ENCODE peak calls at places on chromosomes 5 and 9, in eight cellular contexts. One of them, this sample, is unnamed. For H3K4me1, the result is how much of the 10 kb centered on the place peaks cover.

GRCh38 chr5:107655836-107656235 is 14.9 kb downstream of the EFNA5 start:
- DNase-seq in testis: no peak
- DNase-seq in body of pancreas: no peak
- DNase-seq in fibroblast of lung: no peak
- DNase-seq in Peyer's patch: no peak
- DNase-seq in adrenal gland: no peak
- DNase-seq in neuronal stem cell: no peak
- DNase-seq in ovary: no peak
- DNase-seq in this sample: no peak

GRCh38 chr5:123422433-123423277 is 548 bp downstream of the CEP120 start:
- DNase-seq in fibroblast of lung: peak
- DNase-seq in ovary: no peak
- DNase-seq in body of pancreas: no peak
- DNase-seq in Peyer's patch: no peak
- DNase-seq in adrenal gland: peak
- DNase-seq in neuronal stem cell: peak
- DNase-seq in testis: peak
- DNase-seq in this sample: no peak

GRCh38 chr5:122523776-122524175 is 211.7 kb downstream of the SNCAIP start:
- DNase-seq in adrenal gland: no peak
- DNase-seq in Peyer's patch: no peak
- DNase-seq in body of pancreas: no peak
- DNase-seq in fibroblast of lung: no peak
- DNase-seq in neuronal stem cell: no peak
- DNase-seq in testis: peak
- DNase-seq in ovary: no peak
- DNase-seq in this sample: no peak

GRCh38 chr9:121929893-121930875 is 162.9 kb downstream of the TTLL11 start:
- DNase-seq in body of pancreas: no peak
- DNase-seq in fibroblast of lung: no peak
- DNase-seq in adrenal gland: peak
- DNase-seq in ovary: no peak
- DNase-seq in neuronal stem cell: peak
- DNase-seq in Peyer's patch: no peak
- DNase-seq in testis: peak
- DNase-seq in this sample: no peak

GRCh38 chr9:35522725-35523124 is 32.8 kb downstream of the RUSC2 start:
- DNase-seq in ovary: no peak
- DNase-seq in body of pancreas: no peak
- DNase-seq in Peyer's patch: no peak
- DNase-seq in fibroblast of lung: no peak
- DNase-seq in neuronal stem cell: no peak
- DNase-seq in adrenal gland: no peak
- DNase-seq in testis: no peak
- DNase-seq in this sample: no peak

GRCh38 chr5:141680751-141681201 is 1.3 kb downstream of the ARAP3 start:
- DNase-seq in ovary: no peak
- DNase-seq in testis: no peak
- DNase-seq in Peyer's patch: no peak
- DNase-seq in neuronal stem cell: peak
- DNase-seq in adrenal gland: peak
- DNase-seq in fibroblast of lung: peak
- DNase-seq in body of pancreas: no peak
- DNase-seq in this sample: peak

GRCh38 chr5:178940569-178941360 is at the start of gene ZNF454:
- DNase-seq in fibroblast of lung: peak
- DNase-seq in neuronal stem cell: peak
- DNase-seq in testis: peak
- DNase-seq in body of pancreas: peak
- DNase-seq in adrenal gland: peak
- DNase-seq in Peyer's patch: peak
- DNase-seq in ovary: peak
- DNase-seq in this sample: peak

GRCh38 chr5:160167623-160168165 is 48.4 kb upstream of the PWWP2A start:
- DNase-seq in adrenal gland: no peak
- DNase-seq in ovary: no peak
- DNase-seq in neuronal stem cell: no peak
- DNase-seq in testis: no peak
- DNase-seq in Peyer's patch: no peak
- DNase-seq in body of pancreas: no peak
- DNase-seq in fibroblast of lung: no peak
- DNase-seq in this sample: no peak

GRCh38 chr5:26622947-26623346 is 415.4 kb downstream of the CDH9 start:
- DNase-seq in adrenal gland: no peak
- DNase-seq in neuronal stem cell: no peak
- DNase-seq in Peyer's patch: no peak
- DNase-seq in body of pancreas: no peak
- DNase-seq in ovary: no peak
- DNase-seq in fibroblast of lung: no peak
- DNase-seq in testis: no peak
- DNase-seq in this sample: no peak

GRCh38 chr9:112132356-112132755 is 42.7 kb downstream of the SUSD1 start:
- DNase-seq in ovary: no peak
- DNase-seq in testis: no peak
- DNase-seq in Peyer's patch: no peak
- DNase-seq in fibroblast of lung: peak
- DNase-seq in body of pancreas: no peak
- DNase-seq in neuronal stem cell: no peak
- DNase-seq in adrenal gland: no peak
- DNase-seq in this sample: no peak

GRCh38 chr9:93259490-93260289 is 75.8 kb downstream of the WNK2 start:
- DNase-seq in ovary: no peak
- DNase-seq in Peyer's patch: no peak
- DNase-seq in adrenal gland: no peak
- DNase-seq in neuronal stem cell: no peak
- DNase-seq in fibroblast of lung: no peak
- DNase-seq in testis: peak
- DNase-seq in body of pancreas: peak
- DNase-seq in this sample: no peak

GRCh38 chr5:893137-893506 is 438 bp downstream of the TRIP13 start:
- DNase-seq in adrenal gland: no peak
- DNase-seq in fibroblast of lung: no peak
- DNase-seq in testis: no peak
- DNase-seq in neuronal stem cell: no peak
- DNase-seq in Peyer's patch: no peak
- DNase-seq in ovary: no peak
- DNase-seq in body of pancreas: no peak
- DNase-seq in this sample: no peak

GRCh38 chr9:111730937-111731567 is 63.7 kb downstream of the SHOC1 start:
- DNase-seq in body of pancreas: no peak
- DNase-seq in fibroblast of lung: peak
- DNase-seq in Peyer's patch: no peak
- DNase-seq in ovary: no peak
- DNase-seq in testis: no peak
- DNase-seq in neuronal stem cell: no peak
- DNase-seq in adrenal gland: peak
- DNase-seq in this sample: no peak

GRCh38 chr9:124420991-124421543 is 5.8 kb upstream of the PSMB7 start:
- DNase-seq in testis: no peak
- DNase-seq in neuronal stem cell: no peak
- DNase-seq in adrenal gland: no peak
- DNase-seq in ovary: no peak
- DNase-seq in body of pancreas: no peak
- DNase-seq in fibroblast of lung: no peak
- DNase-seq in Peyer's patch: no peak
- DNase-seq in this sample: no peak

GRCh38 chr9:120965344-120966004 is 38.9 kb upstream of the TRAF1 start:
- DNase-seq in adrenal gland: no peak
- DNase-seq in fibroblast of lung: no peak
- DNase-seq in ovary: peak
- DNase-seq in neuronal stem cell: peak
- DNase-seq in Peyer's patch: no peak
- DNase-seq in testis: peak
- DNase-seq in body of pancreas: no peak
- DNase-seq in this sample: peak

GRCh38 chr5:127386557-127386956 is 96.0 kb downstream of the MEGF10 start:
- DNase-seq in ovary: no peak
- DNase-seq in neuronal stem cell: no peak
- DNase-seq in fibroblast of lung: peak
- DNase-seq in Peyer's patch: no peak
- DNase-seq in body of pancreas: no peak
- DNase-seq in testis: no peak
- DNase-seq in adrenal gland: no peak
- DNase-seq in this sample: no peak

DNA sequence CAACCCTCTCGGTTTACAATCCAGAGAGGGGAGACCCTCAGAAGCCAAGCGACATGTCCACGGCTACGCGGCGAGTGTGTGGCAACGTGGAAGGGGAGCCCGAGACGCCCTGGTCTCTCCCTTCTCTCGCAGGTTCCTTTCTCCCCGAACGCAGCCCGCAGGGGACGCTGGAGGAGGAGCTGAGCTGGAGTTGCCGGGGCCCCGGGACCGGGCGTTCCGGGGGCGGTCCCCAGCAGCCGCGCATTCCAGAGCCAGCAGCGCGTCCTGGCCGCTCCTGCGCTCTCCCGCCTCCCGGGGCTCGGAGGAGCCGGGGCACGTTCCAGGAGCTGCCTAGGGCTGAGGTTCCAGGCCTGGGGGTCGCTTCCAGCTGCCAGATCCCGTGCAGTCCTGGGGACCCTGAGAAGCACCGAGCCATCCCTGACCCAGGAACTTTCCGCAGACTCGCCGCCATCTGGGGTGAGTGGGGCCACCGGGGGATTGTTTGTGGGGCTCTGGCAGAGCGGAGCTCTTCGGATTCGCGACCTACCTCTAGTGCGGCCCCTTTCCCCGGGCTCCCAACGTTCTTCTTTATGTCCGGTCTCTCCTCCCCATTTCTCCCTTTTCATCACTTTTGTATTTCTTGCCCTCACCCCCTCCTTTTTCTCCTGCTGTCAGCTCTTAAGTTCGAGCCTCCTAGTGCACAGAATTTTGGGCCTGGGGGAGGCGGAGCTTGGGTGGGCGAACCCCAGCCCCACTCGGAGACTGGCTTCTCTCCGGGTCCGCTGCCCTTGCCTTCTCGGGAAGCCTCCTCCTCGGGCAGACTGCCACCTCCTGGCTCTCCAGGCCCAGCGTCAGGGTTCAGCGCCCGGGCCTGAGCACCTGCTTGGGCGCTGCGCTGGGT is at the start of gene SMIM3:
- DNase-seq in fibroblast of lung: peak
- DNase-seq in ovary: peak
- DNase-seq in Peyer's patch: peak
- DNase-seq in adrenal gland: peak
- DNase-seq in body of pancreas: peak
- DNase-seq in neuronal stem cell: peak
- DNase-seq in testis: peak
- DNase-seq in this sample: peak
- H3K4me3 ChIP-seq in fibroblast of lung: peak
- H3K4me3 ChIP-seq in ovary: peak
- H3K4me3 ChIP-seq in Peyer's patch: peak
- H3K4me3 ChIP-seq in adrenal gland: peak
- H3K4me3 ChIP-seq in body of pancreas: peak
- H3K4me3 ChIP-seq in neuronal stem cell: peak
- H3K4me3 ChIP-seq in testis: peak
- H3K4me3 ChIP-seq in this sample: peak

GRCh38 chr9:134322781-134323241 is 3.4 kb upstream of the RXRA start:
- DNase-seq in adrenal gland: no peak
- DNase-seq in ovary: peak
- DNase-seq in body of pancreas: peak
- DNase-seq in fibroblast of lung: no peak
- DNase-seq in neuronal stem cell: no peak
- DNase-seq in Peyer's patch: peak
- DNase-seq in testis: no peak
- DNase-seq in this sample: peak

GRCh38 chr9:134325813-134326753 is at the start of gene RXRA:
- DNase-seq in body of pancreas: peak
- DNase-seq in testis: peak
- DNase-seq in neuronal stem cell: peak
- DNase-seq in fibroblast of lung: peak
- DNase-seq in ovary: peak
- DNase-seq in Peyer's patch: peak
- DNase-seq in adrenal gland: peak
- DNase-seq in this sample: peak

GRCh38 chr9:134325096-134325812 is 1.0 kb upstream of the RXRA start:
- DNase-seq in body of pancreas: peak
- DNase-seq in ovary: peak
- DNase-seq in testis: peak
- DNase-seq in fibroblast of lung: peak
- DNase-seq in neuronal stem cell: no peak
- DNase-seq in adrenal gland: peak
- DNase-seq in Peyer's patch: peak
- DNase-seq in this sample: peak

GRCh38 chr9:134323741-134324358 is 2.4 kb upstream of the RXRA start:
- DNase-seq in Peyer's patch: peak
- DNase-seq in body of pancreas: peak
- DNase-seq in ovary: peak
- DNase-seq in adrenal gland: no peak
- DNase-seq in fibroblast of lung: peak
- DNase-seq in testis: peak
- DNase-seq in neuronal stem cell: no peak
- DNase-seq in this sample: peak

DNA sequence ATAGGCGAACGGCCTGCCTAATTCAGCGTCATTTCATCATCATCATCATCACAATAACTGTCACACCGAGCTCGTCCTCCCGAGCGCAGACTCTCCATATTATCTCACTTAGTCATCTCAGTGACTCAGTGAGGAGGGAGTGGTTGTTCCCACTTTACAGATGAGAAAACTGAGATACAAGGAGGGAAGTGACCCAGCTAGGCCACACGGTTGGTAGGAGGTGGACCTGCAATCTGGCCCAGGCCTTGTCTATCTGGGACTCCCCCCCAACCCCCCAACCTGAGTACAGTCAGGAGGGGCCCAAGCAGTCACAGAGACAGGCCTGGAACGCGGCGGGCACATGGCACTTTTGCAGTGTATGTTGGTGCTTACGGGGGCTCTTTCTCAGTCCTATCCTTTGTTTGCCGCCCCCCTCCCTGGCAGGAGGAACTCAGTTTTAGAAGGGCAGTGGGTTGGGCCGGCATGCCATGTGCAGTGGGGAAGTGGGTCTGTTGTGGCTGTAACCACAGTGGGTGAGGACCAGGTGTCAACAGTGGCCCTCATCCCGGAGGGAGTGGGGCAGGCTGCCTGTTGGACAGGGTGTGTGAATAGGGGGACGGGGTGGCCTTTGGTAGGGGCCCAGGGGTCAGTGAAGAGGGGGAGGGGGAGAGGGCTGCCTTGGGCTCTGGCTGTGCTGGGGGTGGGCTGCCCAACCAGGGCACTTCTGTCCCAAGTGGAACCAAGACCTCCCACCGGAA is 1.7 kb upstream of the RXRA start:
- DNase-seq in body of pancreas: no peak
- DNase-seq in Peyer's patch: peak
- DNase-seq in neuronal stem cell: no peak
- DNase-seq in adrenal gland: no peak
- DNase-seq in testis: no peak
- DNase-seq in fibroblast of lung: peak
- DNase-seq in ovary: peak
- DNase-seq in this sample: peak
- H3K4me1 ChIP-seq in body of pancreas: half or more
- H3K4me1 ChIP-seq in Peyer's patch: under half
- H3K4me1 ChIP-seq in neuronal stem cell: under half
- H3K4me1 ChIP-seq in adrenal gland: under half
- H3K4me1 ChIP-seq in testis: under half
- H3K4me1 ChIP-seq in fibroblast of lung: under half
- H3K4me1 ChIP-seq in ovary: under half
- H3K4me1 ChIP-seq in this sample: under half

GRCh38 chr5:177095088-177095669 is 8.5 kb downstream of the FGFR4 start:
- DNase-seq in Peyer's patch: no peak
- DNase-seq in body of pancreas: no peak
- DNase-seq in fibroblast of lung: no peak
- DNase-seq in adrenal gland: no peak
- DNase-seq in ovary: peak
- DNase-seq in testis: no peak
- DNase-seq in neuronal stem cell: no peak
- DNase-seq in this sample: peak
- H3K27ac ChIP-seq in Peyer's patch: peak
- H3K27ac ChIP-seq in body of pancreas: peak
- H3K27ac ChIP-seq in fibroblast of lung: peak
- H3K27ac ChIP-seq in adrenal gland: no peak
- H3K27ac ChIP-seq in ovary: no peak
- H3K27ac ChIP-seq in testis: no peak
- H3K27ac ChIP-seq in neuronal stem cell: peak
- H3K27ac ChIP-seq in this sample: no peak

GRCh38 chr9:68541568-68541967 is 885 bp upstream of the TMEM252 start:
- DNase-seq in adrenal gland: no peak
- DNase-seq in neuronal stem cell: no peak
- DNase-seq in ovary: no peak
- DNase-seq in body of pancreas: no peak
- DNase-seq in testis: no peak
- DNase-seq in Peyer's patch: no peak
- DNase-seq in fibroblast of lung: no peak
- DNase-seq in this sample: no peak
- H3K4me3 ChIP-seq in adrenal gland: no peak
- H3K4me3 ChIP-seq in neuronal stem cell: no peak
- H3K4me3 ChIP-seq in ovary: no peak
- H3K4me3 ChIP-seq in body of pancreas: no peak
- H3K4me3 ChIP-seq in testis: no peak
- H3K4me3 ChIP-seq in Peyer's patch: no peak
- H3K4me3 ChIP-seq in fibroblast of lung: no peak
- H3K4me3 ChIP-seq in this sample: no peak